ENCODE peak calls at places on chromosome 9, in six cellular contexts. L is D721Med, D is K562, X is bronchial epithelial cell, E is dorsolateral prefrontal cortex, Q is sigmoid colon. I is an unnamed sample.

GRCh38 chr9:89902450-89902849 is 297.6 kb downstream of the GADD45G start:
- DNase-seq in L (no peak), D (no peak), Q (no peak), X (no peak), E (no peak), I (no peak)

GRCh38 chr9:136019681-136020060 is 58.5 kb upstream of the UBAC1 start:
- DNase-seq in Q (peak), E (no peak), X (no peak), L (no peak), D (no peak), I (no peak)

GRCh38 chr9:2837915-2838314 is 6.0 kb downstream of the PUM3 start:
- DNase-seq in D (no peak), E (no peak), L (no peak), Q (no peak), X (peak), I (no peak)

GRCh38 chr9:4837768-4838546 is 45.2 kb downstream of the RCL1 start:
- DNase-seq in X (no peak), L (no peak), Q (no peak), D (no peak), E (peak), I (no peak)

GRCh38 chr9:114606068-114606467 is 5.0 kb upstream of the TMEM268 start:
- DNase-seq in E (no peak), X (no peak), D (no peak), L (no peak), Q (no peak), I (peak)

GRCh38 chr9:114279693-114280092 is 43.2 kb upstream of the ORM1 start:
- DNase-seq in E (no peak), L (no peak), D (no peak), Q (peak), X (no peak), I (no peak)

GRCh38 chr9:115063058-115063850 is 54.7 kb downstream of the TNC start:
- DNase-seq in X (peak), Q (no peak), E (no peak), D (no peak), L (no peak), I (no peak)

GRCh38 chr9:135902655-135903357 is 4.5 kb downstream of the CAMSAP1 start:
- DNase-seq in X (peak), D (no peak), Q (no peak), E (no peak), L (no peak), I (no peak)

DNA sequence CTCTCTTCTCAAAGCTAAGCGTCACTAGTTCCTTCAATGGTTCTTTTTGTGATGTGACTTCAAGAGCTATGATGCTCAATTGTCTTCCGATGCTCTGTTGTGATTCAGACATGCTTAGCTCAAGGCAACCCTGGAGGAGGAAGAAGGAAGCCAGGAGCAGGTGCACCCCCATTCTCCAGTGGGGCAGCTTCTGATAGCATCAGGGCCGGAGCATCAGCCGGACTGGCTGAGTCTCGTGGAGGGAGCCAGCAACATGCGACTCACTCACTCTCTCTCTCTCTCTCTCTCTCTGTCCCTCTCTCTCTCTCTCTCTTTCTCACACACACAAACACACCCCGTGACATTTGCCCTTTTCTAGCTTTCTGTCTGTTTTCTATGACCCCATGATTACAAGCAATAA is 140.2 kb downstream of the HSD17B3 start:
- DNase-seq in D (no peak), E (no peak), Q (peak), L (no peak), X (no peak), I (no peak)
- TF ChIP-seq CTCF in D (no peak), E (no peak), Q (no peak), L (no peak), X (no peak), I (no peak)

GRCh38 chr9:86795861-86796497 is 151.3 kb downstream of the GAS1 start:
- DNase-seq in D (no peak), Q (peak), L (no peak), X (no peak), E (no peak), I (no peak)
- TF ChIP-seq CTCF in D (no peak), Q (no peak), L (no peak), X (no peak), E (no peak), I (peak)

GRCh38 chr9:36487482-36488321 is 85.0 kb upstream of the MELK start:
- DNase-seq in X (peak), E (peak), L (no peak), D (peak), Q (peak), I (peak)
- TF ChIP-seq CTCF in X (no peak), E (no peak), L (no peak), D (no peak), Q (peak), I (no peak)

GRCh38 chr9:82105729-82106128 is 117.2 kb downstream of the SPATA31D1 start:
- DNase-seq in D (no peak), Q (no peak), L (no peak), X (peak), E (no peak), I (no peak)
- TF ChIP-seq CTCF in D (no peak), Q (no peak), L (peak), X (peak), E (no peak), I (no peak)

GRCh38 chr9:109705515-109705914 is 74.5 kb upstream of the PALM2AKAP2 start:
- DNase-seq in X (peak), E (no peak), D (no peak), Q (no peak), L (no peak), I (no peak)
- TF ChIP-seq CTCF in X (peak), E (no peak), D (no peak), Q (no peak), L (no peak), I (no peak)

DNA sequence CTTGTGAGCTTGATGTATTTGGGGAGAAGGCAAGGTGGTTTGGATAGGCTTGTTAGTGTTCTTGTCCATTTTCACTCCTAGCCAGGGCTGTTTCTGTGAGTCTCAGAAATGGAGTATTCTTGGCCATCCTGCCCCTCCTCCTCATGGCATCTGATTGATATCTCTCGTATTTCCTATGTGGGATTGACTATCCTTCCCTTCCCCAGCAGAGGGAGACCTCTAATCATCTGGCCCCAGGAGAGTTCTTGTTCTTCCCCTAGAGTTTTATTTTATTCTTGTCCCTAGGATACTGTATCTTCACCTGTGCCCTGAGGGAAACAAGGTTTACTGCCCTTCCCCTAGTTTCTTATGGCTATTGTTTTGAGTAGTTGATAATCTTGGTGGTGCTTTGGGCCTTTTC is 114.4 kb downstream of the VPS13A start:
- DNase-seq in Q (no peak), D (peak), X (peak), E (no peak), L (no peak), I (no peak)
- TF ChIP-seq CTCF in Q (no peak), D (peak), X (peak), E (no peak), L (no peak), I (peak)

GRCh38 chr9:16352791-16353401 is 517.6 kb downstream of the BNC2 start:
- DNase-seq in L (no peak), E (no peak), D (no peak), Q (no peak), X (peak), I (no peak)
- TF ChIP-seq CTCF in L (no peak), E (no peak), D (no peak), Q (no peak), X (no peak), I (no peak)

GRCh38 chr9:132851421-132851792 is 26.7 kb downstream of the AK8 start:
- DNase-seq in E (no peak), Q (no peak), X (no peak), D (no peak), L (no peak), I (no peak)
- TF ChIP-seq CTCF in E (no peak), Q (no peak), X (no peak), D (no peak), L (no peak), I (no peak)

GRCh38 chr9:23567756-23568155 is 258.3 kb downstream of the ELAVL2 start:
- DNase-seq in Q (no peak), X (no peak), D (no peak), E (no peak), L (no peak), I (no peak)

GRCh38 chr9:23557691-23558090 is 268.3 kb downstream of the ELAVL2 start:
- DNase-seq in L (no peak), D (no peak), Q (no peak), E (no peak), X (no peak), I (no peak)

GRCh38 chr9:23559522-23559921 is 266.5 kb downstream of the ELAVL2 start:
- DNase-seq in Q (no peak), X (no peak), L (no peak), D (no peak), E (no peak), I (no peak)

DNA sequence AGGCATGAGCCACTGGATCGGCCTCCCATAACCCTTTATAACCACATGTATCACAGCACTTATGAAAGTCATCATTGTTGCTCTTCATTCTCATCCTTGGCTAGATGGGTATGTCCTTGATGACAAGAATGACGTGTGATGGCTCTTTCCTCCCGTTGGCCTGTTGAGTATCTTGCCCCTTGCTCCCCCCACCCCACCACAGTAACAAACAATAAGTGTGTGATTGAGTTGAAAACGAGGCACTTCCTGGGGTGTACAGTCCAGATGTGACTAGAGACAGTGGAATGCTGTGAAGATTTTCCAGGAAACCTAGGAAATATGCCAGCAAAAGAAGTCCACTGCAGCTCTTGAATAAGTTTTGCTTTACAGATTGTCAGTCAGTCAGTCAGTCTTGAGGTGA is 262.5 kb downstream of the ELAVL2 start:
- DNase-seq in E (no peak), X (peak), Q (no peak), D (no peak), L (no peak), I (no peak)
- TF ChIP-seq CTCF in E (no peak), X (no peak), Q (no peak), D (no peak), L (no peak), I (no peak)

DNA sequence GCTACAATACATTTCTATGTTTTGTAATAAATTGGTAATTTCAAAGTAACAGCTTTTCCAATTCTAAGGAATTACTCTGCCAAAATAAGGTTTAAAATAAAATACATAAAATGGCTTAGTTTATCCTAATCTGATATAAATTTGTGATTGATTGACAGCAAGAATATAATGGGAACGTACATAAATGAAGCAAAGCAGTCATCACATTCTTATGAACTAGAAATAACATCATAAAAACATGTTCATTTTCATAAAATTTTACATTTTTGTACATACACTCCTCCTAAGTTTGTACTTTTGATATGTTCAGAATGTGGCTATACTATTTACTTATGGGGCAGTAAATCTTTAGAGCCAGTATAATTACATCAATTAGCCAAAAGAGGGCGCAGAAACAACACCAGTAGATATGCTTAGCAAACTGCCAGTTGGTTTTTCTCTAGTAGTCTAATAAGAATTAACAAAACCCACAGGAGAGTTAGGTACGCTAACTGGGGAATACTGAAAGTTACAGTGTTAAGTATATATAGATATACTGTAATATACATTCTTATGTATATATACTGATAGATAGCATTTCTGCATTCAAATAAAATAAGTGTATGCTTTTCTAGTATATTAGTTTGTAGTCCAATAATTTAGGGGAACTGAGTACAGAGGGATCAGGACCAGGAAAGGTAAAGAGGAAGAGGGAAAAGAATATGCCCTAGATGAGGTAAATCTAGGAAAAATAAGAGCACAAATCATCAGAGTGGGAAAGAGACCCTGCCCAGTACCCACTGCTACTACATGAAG is 76.8 kb downstream of the ZDHHC21 start:
- DNase-seq in E (no peak), Q (no peak), D (no peak), L (no peak), X (peak), I (no peak)
- TF ChIP-seq CTCF in E (peak), Q (no peak), D (peak), L (peak), X (peak), I (peak)

I was measured in neural crest cell.